ENCODE peak calls at places on chromosomes 6 and 20, in five cellular contexts. R is GM20000; K is fibroblast of lung; E is CD4-positive, alpha-beta T cell; A is OCI-LY7. M is an unnamed sample.

GRCh38 chr20:20492521-20493334 is 124.8 kb downstream of the INSM1 start:
- DNase-seq in R (no peak), K (peak), E (no peak), A (no peak), M (no peak)

GRCh38 chr6:108993876-108994275 is 100.8 kb downstream of the SESN1 start:
- DNase-seq in R (no peak), K (no peak), E (no peak), A (no peak), M (no peak)

GRCh38 chr6:157272866-157273755 is 50.2 kb downstream of the TMEM242 start:
- DNase-seq in R (no peak), K (no peak), E (peak), A (peak), M (no peak)

GRCh38 chr6:163392533-163392932 is 22.0 kb upstream of the QKI start:
- DNase-seq in R (no peak), K (peak), E (no peak), A (no peak), M (no peak)

GRCh38 chr20:60254901-60255411 is 296.7 kb downstream of the CDH26 start:
- DNase-seq in R (no peak), K (peak), E (no peak), A (no peak), M (no peak)

GRCh38 chr6:107917468-107918375 is 40.3 kb downstream of the SEC63 start:
- DNase-seq in R (no peak), K (no peak), E (no peak), A (no peak), M (no peak)

GRCh38 chr6:43727634-43728033 is 40.0 kb upstream of the MRPS18A start:
- DNase-seq in R (no peak), K (no peak), E (no peak), A (no peak), M (no peak)

GRCh38 chr6:33742837-33743236 is 3.9 kb downstream of the IP6K3 start:
- DNase-seq in R (no peak), K (no peak), E (no peak), A (no peak), M (no peak)

GRCh38 chr6:144335914-144336313 is 50.8 kb downstream of the UTRN start:
- DNase-seq in R (no peak), K (no peak), E (peak), A (peak), M (no peak)

GRCh38 chr20:6700563-6701328 is 66.7 kb upstream of the BMP2 start:
- DNase-seq in R (no peak), K (no peak), E (no peak), A (no peak), M (no peak)

GRCh38 chr6:89706121-89706520 is 67.6 kb upstream of the LYRM2 start:
- DNase-seq in R (no peak), K (no peak), E (no peak), A (no peak), M (no peak)
- TF ChIP-seq CTCF in R (no peak), K (no peak), E (no peak), A (no peak), M (no peak)

DNA sequence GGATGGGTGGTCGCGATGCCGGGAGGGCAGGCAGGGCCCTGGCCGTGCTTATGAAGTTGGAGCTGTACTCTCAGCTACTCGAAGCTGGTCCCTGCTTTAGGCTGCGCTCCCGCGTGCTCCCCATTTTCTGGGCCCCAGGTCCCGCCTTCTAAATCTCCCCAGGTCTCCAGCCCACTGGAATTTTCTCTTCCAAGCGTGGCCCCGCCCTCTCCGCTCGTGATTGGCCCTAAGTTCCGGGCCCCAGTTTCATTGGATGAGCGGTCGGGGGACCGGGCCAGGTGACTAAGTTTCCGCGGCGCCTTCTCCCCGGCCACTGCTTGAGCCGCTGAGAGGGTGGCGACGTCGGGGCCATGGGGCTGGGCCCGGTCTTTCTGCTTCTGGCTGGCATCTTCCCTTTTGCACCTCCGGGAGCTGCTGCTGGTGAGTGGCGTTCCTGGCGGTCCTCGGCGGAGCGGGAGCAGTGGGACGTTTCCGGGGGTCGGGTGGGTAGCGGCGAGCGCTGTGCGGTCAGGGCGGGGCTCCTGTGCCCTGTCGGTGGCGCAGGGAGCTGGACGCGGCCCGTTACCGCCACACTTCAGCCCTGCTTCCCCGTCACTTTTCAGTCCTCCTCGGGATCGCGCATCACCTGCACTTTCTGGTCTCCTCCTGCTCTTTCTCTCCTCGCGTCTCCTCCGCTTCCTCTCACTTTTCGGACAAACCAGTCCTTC is at the start of gene MICA:
- DNase-seq in R (peak), K (peak), E (peak), A (peak), M (peak)
- TF ChIP-seq CTCF in R (no peak), K (no peak), E (no peak), A (no peak), M (no peak)

GRCh38 chr6:54737247-54737646 is 109.3 kb upstream of the FAM83B start:
- DNase-seq in R (peak), K (no peak), E (no peak), A (peak), M (peak)
- TF ChIP-seq CTCF in R (peak), K (no peak), E (no peak), A (peak), M (peak)

DNA sequence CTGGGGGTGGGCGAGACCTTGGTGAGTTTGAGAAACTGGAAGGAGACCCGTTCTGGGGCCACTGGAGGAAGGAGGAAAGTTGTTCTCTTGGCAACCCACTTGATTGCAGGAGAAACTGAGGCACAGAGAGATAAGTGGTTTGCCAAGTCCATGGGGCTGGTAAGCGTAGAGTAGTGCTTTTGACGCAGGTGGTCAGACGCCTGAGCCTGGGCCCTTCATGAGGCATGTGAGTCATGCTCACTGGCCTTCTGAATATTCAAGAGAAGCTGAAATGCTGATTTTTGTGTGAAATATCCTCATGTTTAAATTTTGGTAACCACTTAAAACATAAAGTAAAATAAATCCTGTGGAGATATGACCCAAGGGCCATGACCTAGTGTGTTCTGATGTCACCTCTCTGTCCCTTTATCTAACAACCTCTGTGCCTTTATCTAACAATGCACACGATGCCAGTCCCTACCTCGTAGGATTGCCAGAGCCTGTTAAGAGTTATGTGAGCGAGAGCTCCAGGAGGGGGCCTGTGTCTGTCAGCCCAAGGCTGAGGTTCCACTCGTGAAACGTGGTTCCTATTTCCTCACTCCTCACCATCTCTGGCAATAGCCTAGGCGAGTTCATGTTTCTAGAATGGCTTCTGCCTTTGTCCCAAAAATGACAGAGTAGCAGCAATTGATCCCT is 32.8 kb upstream of the PMEPA1 start:
- DNase-seq in R (no peak), K (no peak), E (no peak), A (no peak), M (no peak)
- TF ChIP-seq CTCF in R (no peak), K (no peak), E (no peak), A (no peak), M (no peak)